ENCODE peak calls at places on chromosomes 13 and 19, in six cellular contexts. C, T, K, S, G and P are unnamed samples.

GRCh38 chr19:19423322-19423721 is 17.8 kb downstream of the GATAD2A start:
- DNase-seq in C (no peak), T (no peak), K (no peak), S (no peak), G (no peak), P (no peak)

GRCh38 chr13:90154311-90154960 is 1193.1 kb upstream of the MIR17HG start:
- DNase-seq in C (no peak), T (no peak), K (no peak), S (no peak), G (no peak), P (no peak)

GRCh38 chr13:102773441-102774209 is at the start of gene TEX30:
- DNase-seq in C (peak; percentile 92), T (peak; percentile 40), K (peak; percentile 84), S (peak; percentile 82), G (peak; percentile 92), P (peak; percentile 83)

GRCh38 chr13:43805071-43805468 is 18.3 kb upstream of the ENOX1 start:
- DNase-seq in C (no peak), T (peak; percentile 81), K (no peak), S (peak; percentile 9), G (no peak), P (no peak)

GRCh38 chr13:43574601-43575000 is 212.2 kb downstream of the ENOX1 start:
- DNase-seq in C (no peak), T (no peak), K (no peak), S (no peak), G (no peak), P (no peak)

GRCh38 chr13:37476874-37477273 is 121.7 kb downstream of the POSTN start:
- DNase-seq in C (no peak), T (no peak), K (no peak), S (no peak), G (no peak), P (no peak)

GRCh38 chr13:75656590-75656989 is 20.5 kb downstream of the LMO7 start:
- DNase-seq in C (no peak), T (no peak), K (no peak), S (no peak), G (no peak), P (no peak)

GRCh38 chr13:110137677-110138008 is 169.3 kb downstream of the COL4A1 start:
- DNase-seq in C (no peak), T (peak; percentile 35), K (peak; percentile 37), S (no peak), G (no peak), P (peak; percentile 34)

GRCh38 chr13:95233026-95233635 is 68.1 kb downstream of the ABCC4 start:
- DNase-seq in C (no peak), T (no peak), K (no peak), S (no peak), G (no peak), P (no peak)

GRCh38 chr13:39875111-39875510 is 219.6 kb downstream of the COG6 start:
- DNase-seq in C (no peak), T (no peak), K (no peak), S (no peak), G (no peak), P (no peak)

GRCh38 chr19:50292216-50292827 is 36.9 kb downstream of the KCNC3 start:
- DNase-seq in C (no peak), T (no peak), K (no peak), S (peak; percentile 85), G (no peak), P (no peak)

GRCh38 chr19:51325161-51325979 is 13.9 kb downstream of the IGLON5 start:
- DNase-seq in C (no peak), T (no peak), K (no peak), S (no peak), G (no peak), P (no peak)

GRCh38 chr13:38415233-38415632 is 65.6 kb downstream of the UFM1 start:
- DNase-seq in C (no peak), T (no peak), K (no peak), S (no peak), G (no peak), P (no peak)

GRCh38 chr19:29529646-29530548 is 4.1 kb downstream of the VSTM2B start:
- DNase-seq in C (no peak), T (no peak), K (no peak), S (peak; percentile 81), G (peak; percentile 63), P (no peak)

GRCh38 chr13:47454986-47455385 is 546.1 kb downstream of the SUCLA2 start:
- DNase-seq in C (no peak), T (no peak), K (no peak), S (no peak), G (no peak), P (no peak)

GRCh38 chr13:74206061-74206561 is 71.9 kb upstream of the KLF12 start:
- DNase-seq in C (no peak), T (no peak), K (no peak), S (peak; percentile 11), G (no peak), P (no peak)

GRCh38 chr19:18397242-18398202 is at the start of gene LRRC25:
- DNase-seq in C (peak; percentile 69), T (no peak), K (no peak), S (peak; percentile 96), G (no peak), P (peak; percentile 83)

GRCh38 chr13:46726347-46726746 is 70.6 kb downstream of the ESD start:
- DNase-seq in C (no peak), T (no peak), K (no peak), S (no peak), G (no peak), P (no peak)

GRCh38 chr19:45501730-45502014 is 3.4 kb downstream of the PPM1N start:
- DNase-seq in C (no peak), T (no peak), K (no peak), S (peak; percentile 51), G (no peak), P (no peak)
- H3K4me1 ChIP-seq in C (peaks cover 9% of the 10 kb centered on the region), T (peaks cover 29% of the 10 kb centered on the region), K (peaks cover under 1% of the 10 kb centered on the region), S (peaks cover 19% of the 10 kb centered on the region), G (peaks cover 10% of the 10 kb centered on the region), P (peaks cover 7% of the 10 kb centered on the region)

DNA sequence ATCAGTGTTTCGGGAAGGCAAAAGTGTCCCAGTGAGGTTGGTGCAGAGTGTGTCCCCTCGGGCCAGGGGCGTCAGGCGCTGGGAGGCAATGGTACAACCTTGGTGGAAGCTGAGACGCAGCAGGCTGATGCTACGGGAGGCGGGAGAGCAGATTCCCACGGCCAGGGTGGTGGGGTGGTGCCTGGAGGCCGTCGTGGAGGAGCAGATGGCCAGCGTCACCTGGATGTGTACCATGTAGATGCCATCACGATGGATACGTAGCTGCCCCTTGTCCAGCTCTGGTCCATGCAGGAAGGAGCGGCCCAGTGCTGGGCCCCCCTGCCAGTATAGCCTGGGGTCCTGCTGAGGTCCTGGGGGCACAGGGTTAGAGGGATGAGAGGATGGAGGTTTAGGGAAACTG is 4.9 kb downstream of the CD70 start:
- DNase-seq in C (no peak), T (no peak), K (no peak), S (no peak), G (no peak), P (no peak)
- H3K4me1 ChIP-seq in C (no peaks in the 10 kb centered on the region), T (peaks cover under 1% of the 10 kb centered on the region), K (no peaks in the 10 kb centered on the region), S (peaks cover 25% of the 10 kb centered on the region), G (no peaks in the 10 kb centered on the region), P (peaks cover 6% of the 10 kb centered on the region)

DNA sequence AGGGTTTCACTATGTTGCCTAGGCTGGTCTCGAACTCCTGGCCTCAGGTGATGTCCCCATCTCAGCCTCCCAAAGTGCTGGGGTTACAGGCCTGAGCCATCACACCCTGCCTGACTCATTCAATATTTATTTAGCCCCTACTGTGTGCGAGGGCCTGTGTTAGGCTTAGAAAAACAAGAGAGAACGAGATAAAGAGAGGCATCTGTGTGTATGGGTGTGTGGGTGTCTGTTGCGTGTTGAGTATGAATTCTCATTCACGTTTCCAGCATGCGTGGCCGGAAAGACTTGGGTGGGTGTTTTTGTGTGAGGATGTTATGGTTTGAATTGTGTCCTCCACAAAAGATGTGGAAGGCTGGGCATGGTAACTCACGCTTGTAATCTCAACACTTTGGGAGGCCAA is 9.5 kb downstream of the GADD45B start:
- DNase-seq in C (no peak), T (no peak), K (no peak), S (no peak), G (no peak), P (no peak)
- H3K4me1 ChIP-seq in C (peaks cover 9% of the 10 kb centered on the region), T (peaks cover 6% of the 10 kb centered on the region), K (peaks cover 20% of the 10 kb centered on the region), S (peaks cover 6% of the 10 kb centered on the region), G (peaks cover 8% of the 10 kb centered on the region), P (peaks cover 15% of the 10 kb centered on the region)

GRCh38 chr13:114142640-114143490 is 10.4 kb upstream of the RASA3 start:
- DNase-seq in C (peak; percentile 72), T (no peak), K (no peak), S (no peak), G (peak; percentile 90), P (no peak)
- H3K4me1 ChIP-seq in C (peaks cover 9% of the 10 kb centered on the region), T (peaks cover 4% of the 10 kb centered on the region), K (no peaks in the 10 kb centered on the region), S (no peaks in the 10 kb centered on the region), G (peaks cover 6% of the 10 kb centered on the region), P (peaks cover 5% of the 10 kb centered on the region)

DNA sequence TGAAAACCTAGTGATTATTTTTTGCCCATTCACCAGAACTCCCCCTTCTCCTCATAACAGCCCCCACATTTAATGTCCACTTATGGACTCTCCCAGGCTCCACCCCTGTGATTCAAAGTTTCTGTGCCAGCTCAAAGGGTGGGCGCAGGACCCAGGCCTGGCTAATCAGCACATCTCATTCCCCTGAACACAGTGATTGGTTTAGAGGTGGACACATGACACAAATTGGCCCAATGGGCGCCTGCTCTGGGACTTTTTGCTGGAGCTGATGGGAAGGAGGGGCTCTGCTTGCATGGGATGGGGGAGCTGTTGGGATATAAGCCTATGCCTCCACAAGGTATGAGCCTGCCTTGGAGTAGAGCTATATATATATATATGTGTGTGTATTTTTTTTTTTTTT is 6.2 kb upstream of the EPOR start:
- DNase-seq in C (no peak), T (no peak), K (no peak), S (peak; percentile 18), G (no peak), P (no peak)
- H3K4me1 ChIP-seq in C (no peaks in the 10 kb centered on the region), T (no peaks in the 10 kb centered on the region), K (no peaks in the 10 kb centered on the region), S (peaks cover 3% of the 10 kb centered on the region), G (no peaks in the 10 kb centered on the region), P (no peaks in the 10 kb centered on the region)

DNA sequence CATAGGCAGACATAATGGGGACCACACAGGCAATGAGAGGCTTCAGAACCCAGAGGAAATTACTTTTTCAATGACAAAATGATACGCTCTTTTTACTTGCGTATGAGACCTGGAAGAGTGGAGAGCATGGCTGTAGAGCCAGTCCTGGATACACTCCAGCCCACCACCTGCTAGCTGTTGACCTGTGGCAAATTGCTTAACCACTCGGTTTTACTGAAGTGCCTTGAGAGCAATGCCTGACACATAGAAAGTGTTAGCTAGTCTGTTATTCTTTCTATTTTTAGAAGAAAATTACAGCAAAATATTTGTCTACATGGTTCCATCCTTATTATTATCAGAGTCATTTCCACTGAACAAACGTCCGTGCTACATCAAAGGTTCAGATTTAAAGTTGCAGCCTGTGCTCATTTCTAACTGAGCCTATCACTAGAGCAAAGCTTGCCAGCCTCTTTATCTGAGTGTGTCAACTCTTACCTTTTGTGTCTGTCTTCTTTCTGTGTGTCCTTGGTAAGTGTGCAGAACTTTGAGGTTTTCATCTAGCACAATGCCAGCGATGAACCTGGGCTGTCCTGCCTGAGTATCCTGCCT is 9.6 kb upstream of the GPR183 start:
- DNase-seq in C (no peak), T (no peak), K (no peak), S (no peak), G (no peak), P (no peak)
- H3K4me1 ChIP-seq in C (peaks cover 21% of the 10 kb centered on the region), T (peaks cover 85% of the 10 kb centered on the region), K (no peaks in the 10 kb centered on the region), S (peaks cover 9% of the 10 kb centered on the region), G (peaks cover 10% of the 10 kb centered on the region), P (no peaks in the 10 kb centered on the region)